ENCODE peak calls at places on chromosomes 16 and 17, in four cellular contexts. One of them, this sample, is unnamed.

GRCh38 chr17:30323895-30324319 is 9.9 kb downstream of the TMIGD1 start:
- DNase-seq in lower leg skin: no peak
- DNase-seq in brain microvascular endothelial cell: peak; percentile 70
- DNase-seq in testis: peak; percentile 28
- DNase-seq in this sample: peak; percentile 51

GRCh38 chr17:39547713-39548478 is 59.8 kb downstream of the NEUROD2 start:
- DNase-seq in brain microvascular endothelial cell: peak; percentile 45
- DNase-seq in lower leg skin: peak; percentile 95
- DNase-seq in testis: peak; percentile 79
- DNase-seq in this sample: peak; percentile 91

GRCh38 chr16:23354246-23354645 is 52.1 kb downstream of the SCNN1B start:
- DNase-seq in brain microvascular endothelial cell: no peak
- DNase-seq in lower leg skin: no peak
- DNase-seq in testis: no peak
- DNase-seq in this sample: no peak

GRCh38 chr16:68902376-68903345 is 59.3 kb downstream of the TANGO6 start:
- DNase-seq in lower leg skin: peak; percentile 53
- DNase-seq in testis: peak; percentile 60
- DNase-seq in brain microvascular endothelial cell: peak; percentile 51
- DNase-seq in this sample: no peak

GRCh38 chr17:62665599-62665998 is 38.1 kb downstream of the MRC2 start:
- DNase-seq in brain microvascular endothelial cell: no peak
- DNase-seq in testis: no peak
- DNase-seq in lower leg skin: no peak
- DNase-seq in this sample: no peak

GRCh38 chr16:12788758-12789157 is 14.9 kb downstream of the CPPED1 start:
- DNase-seq in brain microvascular endothelial cell: no peak
- DNase-seq in lower leg skin: no peak
- DNase-seq in testis: no peak
- DNase-seq in this sample: no peak

GRCh38 chr17:17036520-17036998 is 5.7 kb upstream of the MPRIP start:
- DNase-seq in testis: no peak
- DNase-seq in brain microvascular endothelial cell: no peak
- DNase-seq in lower leg skin: no peak
- DNase-seq in this sample: no peak

GRCh38 chr16:57592591-57593003 is 35.8 kb upstream of the ADGRG1 start:
- DNase-seq in lower leg skin: peak; percentile 87
- DNase-seq in testis: no peak
- DNase-seq in brain microvascular endothelial cell: no peak
- DNase-seq in this sample: no peak

GRCh38 chr16:11816123-11816522 is 19.1 kb upstream of the ZC3H7A start:
- DNase-seq in testis: no peak
- DNase-seq in lower leg skin: no peak
- DNase-seq in brain microvascular endothelial cell: no peak
- DNase-seq in this sample: no peak

GRCh38 chr16:17606460-17606859 is 135.7 kb upstream of the XYLT1 start:
- DNase-seq in brain microvascular endothelial cell: no peak
- DNase-seq in testis: no peak
- DNase-seq in lower leg skin: no peak
- DNase-seq in this sample: no peak

GRCh38 chr17:66837226-66837625 is 2.3 kb downstream of the CACNG5 start:
- DNase-seq in brain microvascular endothelial cell: no peak
- DNase-seq in lower leg skin: no peak
- DNase-seq in testis: no peak
- DNase-seq in this sample: no peak

GRCh38 chr17:78997231-78997741 is 12.3 kb downstream of the CANT1 start:
- DNase-seq in lower leg skin: peak; percentile 77
- DNase-seq in testis: peak; percentile 26
- DNase-seq in brain microvascular endothelial cell: no peak
- DNase-seq in this sample: peak; percentile 14

GRCh38 chr17:74205274-74205673 is 1.8 kb downstream of the RPL38 start:
- DNase-seq in testis: no peak
- DNase-seq in brain microvascular endothelial cell: no peak
- DNase-seq in lower leg skin: no peak
- DNase-seq in this sample: no peak

GRCh38 chr16:82146957-82147356 is 23.1 kb downstream of the MPHOSPH6 start:
- DNase-seq in testis: no peak
- DNase-seq in brain microvascular endothelial cell: no peak
- DNase-seq in lower leg skin: no peak
- DNase-seq in this sample: no peak

GRCh38 chr17:35889818-35890773 is 9.9 kb upstream of the CCL5 start:
- DNase-seq in testis: peak; percentile 21
- DNase-seq in lower leg skin: no peak
- DNase-seq in brain microvascular endothelial cell: peak; percentile 68
- DNase-seq in this sample: peak; percentile 30

GRCh38 chr16:12314786-12315185 is 338.3 kb downstream of the SNX29 start:
- DNase-seq in lower leg skin: no peak
- DNase-seq in brain microvascular endothelial cell: no peak
- DNase-seq in testis: no peak
- DNase-seq in this sample: no peak

GRCh38 chr16:47584464-47585225 is 123.5 kb downstream of the PHKB start:
- DNase-seq in lower leg skin: no peak
- DNase-seq in brain microvascular endothelial cell: no peak
- DNase-seq in testis: no peak
- DNase-seq in this sample: no peak

GRCh38 chr17:32820440-32820839 is 56.5 kb downstream of the MYO1D start:
- DNase-seq in testis: no peak
- DNase-seq in lower leg skin: no peak
- DNase-seq in brain microvascular endothelial cell: no peak
- DNase-seq in this sample: no peak

GRCh38 chr16:86549893-86550190 is 5.2 kb downstream of the MTHFSD start:
- DNase-seq in testis: no peak
- DNase-seq in brain microvascular endothelial cell: no peak
- DNase-seq in lower leg skin: no peak
- DNase-seq in this sample: no peak

GRCh38 chr16:46673320-46674013 is 15.5 kb downstream of the VPS35 start:
- DNase-seq in testis: peak; percentile 77
- DNase-seq in lower leg skin: no peak
- DNase-seq in brain microvascular endothelial cell: peak; percentile 57
- DNase-seq in this sample: no peak

GRCh38 chr16:82891918-82892317 is 265.1 kb downstream of the CDH13 start:
- DNase-seq in lower leg skin: no peak
- DNase-seq in testis: no peak
- DNase-seq in brain microvascular endothelial cell: no peak
- DNase-seq in this sample: no peak

GRCh38 chr17:80891096-80892018 is 100.3 kb upstream of the CHMP6 start:
- DNase-seq in testis: no peak
- DNase-seq in brain microvascular endothelial cell: peak; percentile 94
- DNase-seq in lower leg skin: no peak
- DNase-seq in this sample: no peak

GRCh38 chr17:3695723-3696411 is at the start of gene P2RX5:
- DNase-seq in testis: no peak
- DNase-seq in brain microvascular endothelial cell: no peak
- DNase-seq in lower leg skin: peak; percentile 81
- DNase-seq in this sample: no peak

GRCh38 chr17:58331815-58332719 is 3.5 kb upstream of the TSPOAP1 start:
- DNase-seq in brain microvascular endothelial cell: no peak
- DNase-seq in testis: peak; percentile 53
- DNase-seq in lower leg skin: peak; percentile 94
- DNase-seq in this sample: no peak

GRCh38 chr17:47423406-47424295 is 99.9 kb downstream of the EFCAB13 start:
- DNase-seq in brain microvascular endothelial cell: no peak
- DNase-seq in testis: peak; percentile 26
- DNase-seq in lower leg skin: no peak
- DNase-seq in this sample: no peak

GRCh38 chr17:65750678-65751077 is 189.2 kb upstream of the AXIN2 start:
- DNase-seq in testis: peak; percentile 67
- DNase-seq in lower leg skin: peak; percentile 89
- DNase-seq in brain microvascular endothelial cell: peak; percentile 75
- DNase-seq in this sample: no peak

GRCh38 chr17:19290047-19290705 is 53.0 kb downstream of the EPN2 start:
- DNase-seq in brain microvascular endothelial cell: no peak
- DNase-seq in testis: no peak
- DNase-seq in lower leg skin: no peak
- DNase-seq in this sample: no peak

GRCh38 chr17:2594657-2595085 is 1.2 kb downstream of the PAFAH1B1 start:
- DNase-seq in lower leg skin: no peak
- DNase-seq in brain microvascular endothelial cell: no peak
- DNase-seq in testis: no peak
- DNase-seq in this sample: no peak

GRCh38 chr17:21463204-21463661 is 87.1 kb downstream of the KCNJ12 start:
- DNase-seq in brain microvascular endothelial cell: no peak
- DNase-seq in testis: no peak
- DNase-seq in lower leg skin: peak; percentile 77
- DNase-seq in this sample: no peak

GRCh38 chr17:63337579-63337978 is 108.5 kb downstream of the CYB561 start:
- DNase-seq in brain microvascular endothelial cell: no peak
- DNase-seq in lower leg skin: no peak
- DNase-seq in testis: no peak
- DNase-seq in this sample: no peak

GRCh38 chr16:66222756-66223155 is 143.7 kb upstream of the CDH5 start:
- DNase-seq in testis: no peak
- DNase-seq in lower leg skin: peak; percentile 36
- DNase-seq in brain microvascular endothelial cell: no peak
- DNase-seq in this sample: no peak

GRCh38 chr16:85754403-85754802 is 3.5 kb upstream of the C16orf74 start:
- DNase-seq in lower leg skin: no peak
- DNase-seq in testis: no peak
- DNase-seq in brain microvascular endothelial cell: no peak
- DNase-seq in this sample: no peak

GRCh38 chr17:78818932-78819331 is 21.7 kb downstream of the USP36 start:
- DNase-seq in testis: no peak
- DNase-seq in brain microvascular endothelial cell: no peak
- DNase-seq in lower leg skin: no peak
- DNase-seq in this sample: no peak

GRCh38 chr17:30278032-30278431 is 13.7 kb downstream of the BLMH start:
- DNase-seq in testis: peak; percentile 76
- DNase-seq in lower leg skin: no peak
- DNase-seq in brain microvascular endothelial cell: peak; percentile 68
- DNase-seq in this sample: no peak

GRCh38 chr17:46121841-46122485 is 71.3 kb downstream of the KANSL1 start:
- DNase-seq in lower leg skin: no peak
- DNase-seq in testis: no peak
- DNase-seq in brain microvascular endothelial cell: no peak
- DNase-seq in this sample: no peak

GRCh38 chr17:27455914-27456680 is at the start of gene KSR1:
- DNase-seq in testis: peak; percentile 87
- DNase-seq in brain microvascular endothelial cell: peak; percentile 52
- DNase-seq in lower leg skin: peak; percentile 96
- DNase-seq in this sample: peak; percentile 46
- TF ChIP-seq CTCF in testis: peak; percentile 20
- TF ChIP-seq CTCF in brain microvascular endothelial cell: peak; percentile 69
- TF ChIP-seq CTCF in lower leg skin: no peak
- TF ChIP-seq CTCF in this sample: no peak

DNA sequence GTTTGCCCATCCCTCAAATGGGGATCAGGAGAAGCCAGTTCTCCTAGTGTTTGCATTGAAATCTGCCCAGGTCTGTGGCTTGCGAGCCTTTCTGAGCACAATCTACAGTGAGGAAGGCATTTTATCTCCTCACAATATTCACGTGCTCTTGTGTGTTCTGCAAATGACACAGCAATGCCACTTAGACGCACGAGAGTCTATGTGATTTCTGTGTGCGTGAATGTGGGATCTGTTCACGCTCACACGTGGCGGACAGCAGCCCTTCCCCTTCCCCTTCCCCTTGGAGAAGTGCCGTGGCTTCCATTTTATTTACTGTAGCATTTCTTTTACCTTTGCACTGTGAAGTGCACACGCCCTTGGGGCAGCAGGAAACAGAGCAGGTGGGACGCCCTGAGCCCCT is 17.7 kb upstream of the CBFA2T3 start:
- DNase-seq in lower leg skin: no peak
- DNase-seq in brain microvascular endothelial cell: no peak
- DNase-seq in testis: no peak
- DNase-seq in this sample: no peak
- TF ChIP-seq CTCF in lower leg skin: no peak
- TF ChIP-seq CTCF in brain microvascular endothelial cell: no peak
- TF ChIP-seq CTCF in testis: no peak
- TF ChIP-seq CTCF in this sample: no peak

GRCh38 chr16:88817785-88818609 is 6.3 kb upstream of the APRT start:
- DNase-seq in lower leg skin: no peak
- DNase-seq in brain microvascular endothelial cell: peak; percentile 8
- DNase-seq in testis: no peak
- DNase-seq in this sample: no peak
- TF ChIP-seq CTCF in lower leg skin: no peak
- TF ChIP-seq CTCF in brain microvascular endothelial cell: no peak
- TF ChIP-seq CTCF in testis: no peak
- TF ChIP-seq CTCF in this sample: no peak

GRCh38 chr16:54932737-54933254 is 2.1 kb downstream of the IRX5 start:
- DNase-seq in testis: no peak
- DNase-seq in brain microvascular endothelial cell: no peak
- DNase-seq in lower leg skin: no peak
- DNase-seq in this sample: no peak
- TF ChIP-seq CTCF in testis: no peak
- TF ChIP-seq CTCF in brain microvascular endothelial cell: no peak
- TF ChIP-seq CTCF in lower leg skin: no peak
- TF ChIP-seq CTCF in this sample: no peak

GRCh38 chr16:24844101-24845030 is 1.4 kb upstream of the SLC5A11 start:
- DNase-seq in brain microvascular endothelial cell: no peak
- DNase-seq in lower leg skin: peak; percentile 71
- DNase-seq in testis: no peak
- DNase-seq in this sample: no peak

GRCh38 chr16:24847358-24847664 is 1.5 kb downstream of the SLC5A11 start:
- DNase-seq in testis: no peak
- DNase-seq in lower leg skin: no peak
- DNase-seq in brain microvascular endothelial cell: no peak
- DNase-seq in this sample: no peak

GRCh38 chr16:24845726-24846547 is at the start of gene SLC5A11:
- DNase-seq in testis: no peak
- DNase-seq in lower leg skin: peak; percentile 83
- DNase-seq in brain microvascular endothelial cell: no peak
- DNase-seq in this sample: no peak

GRCh38 chr16:24848065-24848464 is 2.3 kb downstream of the SLC5A11 start:
- DNase-seq in testis: no peak
- DNase-seq in lower leg skin: no peak
- DNase-seq in brain microvascular endothelial cell: peak; percentile 79
- DNase-seq in this sample: no peak

GRCh38 chr16:24846548-24847357 is 990 bp downstream of the SLC5A11 start:
- DNase-seq in testis: no peak
- DNase-seq in brain microvascular endothelial cell: no peak
- DNase-seq in lower leg skin: no peak
- DNase-seq in this sample: no peak
- TF ChIP-seq CTCF in testis: no peak
- TF ChIP-seq CTCF in brain microvascular endothelial cell: no peak
- TF ChIP-seq CTCF in lower leg skin: no peak
- TF ChIP-seq CTCF in this sample: no peak

GRCh38 chr16:73846292-73846849 is 450.2 kb upstream of the PSMD7 start:
- DNase-seq in lower leg skin: no peak
- DNase-seq in brain microvascular endothelial cell: peak; percentile 1
- DNase-seq in testis: no peak
- DNase-seq in this sample: no peak

GRCh38 chr16:73848993-73849392 is 447.6 kb upstream of the PSMD7 start:
- DNase-seq in brain microvascular endothelial cell: no peak
- DNase-seq in lower leg skin: no peak
- DNase-seq in testis: no peak
- DNase-seq in this sample: no peak

GRCh38 chr16:73847090-73847489 is 449.5 kb upstream of the PSMD7 start:
- DNase-seq in testis: no peak
- DNase-seq in brain microvascular endothelial cell: no peak
- DNase-seq in lower leg skin: no peak
- DNase-seq in this sample: no peak
- TF ChIP-seq CTCF in testis: no peak
- TF ChIP-seq CTCF in brain microvascular endothelial cell: no peak
- TF ChIP-seq CTCF in lower leg skin: no peak
- TF ChIP-seq CTCF in this sample: no peak

This sample was measured in omental fat pad.